ENCODE peak calls at places on chromosomes 3 and 15, in nine cellular contexts. One of them, this sample, is unnamed.

GRCh38 chr3:88775026-88775690 is 332.3 kb upstream of the EPHA3 start:
- DNase-seq in spleen: no peak
- DNase-seq in SK-N-DZ: no peak
- DNase-seq in SW 1271: no peak
- DNase-seq in WERI-Rb-1: no peak
- DNase-seq in chondrocyte: no peak
- DNase-seq in upper lobe of left lung: no peak
- DNase-seq in ELR: no peak
- DNase-seq in fibroblast of lung: no peak
- DNase-seq in this sample: no peak

GRCh38 chr3:176967525-176967924 is 229.8 kb downstream of the TBL1XR1 start:
- DNase-seq in spleen: no peak
- DNase-seq in SK-N-DZ: no peak
- DNase-seq in SW 1271: no peak
- DNase-seq in WERI-Rb-1: no peak
- DNase-seq in chondrocyte: no peak
- DNase-seq in upper lobe of left lung: no peak
- DNase-seq in ELR: peak
- DNase-seq in fibroblast of lung: no peak
- DNase-seq in this sample: no peak

GRCh38 chr3:127035672-127036071 is 52.8 kb downstream of the PLXNA1 start:
- DNase-seq in spleen: peak
- DNase-seq in SK-N-DZ: no peak
- DNase-seq in SW 1271: no peak
- DNase-seq in WERI-Rb-1: no peak
- DNase-seq in chondrocyte: peak
- DNase-seq in upper lobe of left lung: peak
- DNase-seq in ELR: peak
- DNase-seq in fibroblast of lung: peak
- DNase-seq in this sample: no peak

GRCh38 chr15:69482686-69483256 is 30.2 kb downstream of the RPLP1 start:
- DNase-seq in spleen: no peak
- DNase-seq in SK-N-DZ: no peak
- DNase-seq in SW 1271: no peak
- DNase-seq in WERI-Rb-1: no peak
- DNase-seq in chondrocyte: no peak
- DNase-seq in upper lobe of left lung: no peak
- DNase-seq in ELR: no peak
- DNase-seq in fibroblast of lung: no peak
- DNase-seq in this sample: no peak

GRCh38 chr15:52727825-52728224 is 48.6 kb upstream of the ATOSA start:
- DNase-seq in spleen: no peak
- DNase-seq in SK-N-DZ: no peak
- DNase-seq in SW 1271: no peak
- DNase-seq in WERI-Rb-1: no peak
- DNase-seq in chondrocyte: no peak
- DNase-seq in upper lobe of left lung: no peak
- DNase-seq in ELR: no peak
- DNase-seq in fibroblast of lung: no peak
- DNase-seq in this sample: no peak

GRCh38 chr3:10962481-10963036 is 30.0 kb upstream of the SLC6A1 start:
- DNase-seq in spleen: no peak
- DNase-seq in SK-N-DZ: no peak
- DNase-seq in SW 1271: no peak
- DNase-seq in WERI-Rb-1: no peak
- DNase-seq in chondrocyte: no peak
- DNase-seq in upper lobe of left lung: no peak
- DNase-seq in ELR: no peak
- DNase-seq in fibroblast of lung: no peak
- DNase-seq in this sample: no peak

GRCh38 chr3:139109271-139109670 is 64.6 kb upstream of the PRR23C start:
- DNase-seq in spleen: no peak
- DNase-seq in SK-N-DZ: no peak
- DNase-seq in SW 1271: no peak
- DNase-seq in WERI-Rb-1: no peak
- DNase-seq in chondrocyte: no peak
- DNase-seq in upper lobe of left lung: no peak
- DNase-seq in ELR: no peak
- DNase-seq in fibroblast of lung: no peak
- DNase-seq in this sample: no peak

GRCh38 chr3:9809615-9810356 is at the start of gene TTLL3:
- DNase-seq in spleen: peak
- DNase-seq in SK-N-DZ: peak
- DNase-seq in SW 1271: peak
- DNase-seq in WERI-Rb-1: peak
- DNase-seq in chondrocyte: no peak
- DNase-seq in upper lobe of left lung: peak
- DNase-seq in ELR: peak
- DNase-seq in fibroblast of lung: peak
- DNase-seq in this sample: no peak

GRCh38 chr3:182117583-182117982 is 405.9 kb downstream of the SOX2 start:
- DNase-seq in spleen: no peak
- DNase-seq in SK-N-DZ: no peak
- DNase-seq in SW 1271: no peak
- DNase-seq in WERI-Rb-1: no peak
- DNase-seq in chondrocyte: no peak
- DNase-seq in upper lobe of left lung: no peak
- DNase-seq in ELR: no peak
- DNase-seq in fibroblast of lung: no peak
- DNase-seq in this sample: peak

GRCh38 chr3:73029321-73029796 is 32.1 kb upstream of the EBLN2 start:
- DNase-seq in spleen: no peak
- DNase-seq in SK-N-DZ: no peak
- DNase-seq in SW 1271: no peak
- DNase-seq in WERI-Rb-1: no peak
- DNase-seq in chondrocyte: no peak
- DNase-seq in upper lobe of left lung: no peak
- DNase-seq in ELR: peak
- DNase-seq in fibroblast of lung: peak
- DNase-seq in this sample: no peak

GRCh38 chr3:42780892-42781700 is 8.0 kb upstream of the CCDC13 start:
- DNase-seq in spleen: no peak
- DNase-seq in SK-N-DZ: peak
- DNase-seq in SW 1271: no peak
- DNase-seq in WERI-Rb-1: no peak
- DNase-seq in chondrocyte: no peak
- DNase-seq in upper lobe of left lung: no peak
- DNase-seq in ELR: peak
- DNase-seq in fibroblast of lung: peak
- DNase-seq in this sample: peak

GRCh38 chr3:111292117-111292516 is 220.5 kb downstream of the NECTIN3 start:
- DNase-seq in spleen: no peak
- DNase-seq in SK-N-DZ: no peak
- DNase-seq in SW 1271: no peak
- DNase-seq in WERI-Rb-1: no peak
- DNase-seq in chondrocyte: no peak
- DNase-seq in upper lobe of left lung: no peak
- DNase-seq in ELR: no peak
- DNase-seq in fibroblast of lung: no peak
- DNase-seq in this sample: no peak

GRCh38 chr3:137509354-137510045 is 254.6 kb upstream of the SOX14 start:
- DNase-seq in spleen: no peak
- DNase-seq in SK-N-DZ: peak
- DNase-seq in SW 1271: no peak
- DNase-seq in WERI-Rb-1: peak
- DNase-seq in chondrocyte: peak
- DNase-seq in upper lobe of left lung: no peak
- DNase-seq in ELR: no peak
- DNase-seq in fibroblast of lung: no peak
- DNase-seq in this sample: no peak

GRCh38 chr3:40845916-40846315 is 321.2 kb downstream of the ZNF621 start:
- DNase-seq in spleen: no peak
- DNase-seq in SK-N-DZ: no peak
- DNase-seq in SW 1271: no peak
- DNase-seq in WERI-Rb-1: no peak
- DNase-seq in chondrocyte: no peak
- DNase-seq in upper lobe of left lung: no peak
- DNase-seq in ELR: no peak
- DNase-seq in fibroblast of lung: no peak
- DNase-seq in this sample: no peak

This sample was measured in NCI-H2081 treated with DMSO at 0.1 percent for 48 hours.